ENCODE peak calls at places on chromosomes 16 and 17, in four cellular contexts. One of them, this sample, is unnamed.

GRCh38 chr16:56589141-56590039 is at the start of gene MT3:
- DNase-seq in activated CD4-positive, alpha-beta T cell treated with anti-CD3 and anti-CD28 coated beads, Interleukin-2, amount 50 U/mL, for 48 hours: peak
- DNase-seq in cardiac fibroblast: no peak
- DNase-seq in retina: peak
- DNase-seq in this sample: no peak

GRCh38 chr16:87295661-87296531 is 21.3 kb downstream of the C16orf95 start:
- DNase-seq in activated CD4-positive, alpha-beta T cell treated with anti-CD3 and anti-CD28 coated beads, Interleukin-2, amount 50 U/mL, for 48 hours: no peak
- DNase-seq in cardiac fibroblast: no peak
- DNase-seq in retina: no peak
- DNase-seq in this sample: no peak

GRCh38 chr16:85553436-85554113 is 59.5 kb upstream of the GSE1 start:
- DNase-seq in activated CD4-positive, alpha-beta T cell treated with anti-CD3 and anti-CD28 coated beads, Interleukin-2, amount 50 U/mL, for 48 hours: peak
- DNase-seq in cardiac fibroblast: peak
- DNase-seq in retina: peak
- DNase-seq in this sample: peak

GRCh38 chr17:3535253-3535995 is 22.2 kb downstream of the TRPV3 start:
- DNase-seq in activated CD4-positive, alpha-beta T cell treated with anti-CD3 and anti-CD28 coated beads, Interleukin-2, amount 50 U/mL, for 48 hours: peak
- DNase-seq in cardiac fibroblast: peak
- DNase-seq in retina: peak
- DNase-seq in this sample: no peak

GRCh38 chr17:17081304-17081940 is 39.2 kb downstream of the MPRIP start:
- DNase-seq in activated CD4-positive, alpha-beta T cell treated with anti-CD3 and anti-CD28 coated beads, Interleukin-2, amount 50 U/mL, for 48 hours: no peak
- DNase-seq in cardiac fibroblast: no peak
- DNase-seq in retina: no peak
- DNase-seq in this sample: no peak

GRCh38 chr17:40530988-40531971 is 29.9 kb upstream of the TNS4 start:
- DNase-seq in activated CD4-positive, alpha-beta T cell treated with anti-CD3 and anti-CD28 coated beads, Interleukin-2, amount 50 U/mL, for 48 hours: peak
- DNase-seq in cardiac fibroblast: no peak
- DNase-seq in retina: no peak
- DNase-seq in this sample: no peak

GRCh38 chr16:85395207-85395912 is 217.8 kb upstream of the GSE1 start:
- DNase-seq in activated CD4-positive, alpha-beta T cell treated with anti-CD3 and anti-CD28 coated beads, Interleukin-2, amount 50 U/mL, for 48 hours: no peak
- DNase-seq in cardiac fibroblast: peak
- DNase-seq in retina: no peak
- DNase-seq in this sample: no peak

GRCh38 chr17:6446516-6447100 is 2.4 kb downstream of the PIMREG start:
- DNase-seq in activated CD4-positive, alpha-beta T cell treated with anti-CD3 and anti-CD28 coated beads, Interleukin-2, amount 50 U/mL, for 48 hours: no peak
- DNase-seq in cardiac fibroblast: no peak
- DNase-seq in retina: no peak
- DNase-seq in this sample: no peak

GRCh38 chr17:42920106-42920900 is 19.7 kb downstream of the G6PC1 start:
- DNase-seq in activated CD4-positive, alpha-beta T cell treated with anti-CD3 and anti-CD28 coated beads, Interleukin-2, amount 50 U/mL, for 48 hours: no peak
- DNase-seq in cardiac fibroblast: no peak
- DNase-seq in retina: no peak
- DNase-seq in this sample: peak

GRCh38 chr17:3035256-3035967 is 28.0 kb downstream of the OR1D5 start:
- DNase-seq in activated CD4-positive, alpha-beta T cell treated with anti-CD3 and anti-CD28 coated beads, Interleukin-2, amount 50 U/mL, for 48 hours: no peak
- DNase-seq in cardiac fibroblast: no peak
- DNase-seq in retina: no peak
- DNase-seq in this sample: no peak

GRCh38 chr16:19804538-19805323 is 79.9 kb downstream of the GPRC5B start:
- DNase-seq in activated CD4-positive, alpha-beta T cell treated with anti-CD3 and anti-CD28 coated beads, Interleukin-2, amount 50 U/mL, for 48 hours: peak
- DNase-seq in cardiac fibroblast: peak
- DNase-seq in retina: no peak
- DNase-seq in this sample: no peak

GRCh38 chr17:79907217-79907715 is 68.0 kb upstream of the CBX4 start:
- DNase-seq in activated CD4-positive, alpha-beta T cell treated with anti-CD3 and anti-CD28 coated beads, Interleukin-2, amount 50 U/mL, for 48 hours: no peak
- DNase-seq in cardiac fibroblast: no peak
- DNase-seq in retina: no peak
- DNase-seq in this sample: no peak

GRCh38 chr17:17694229-17695081 is 13.2 kb downstream of the RAI1 start:
- DNase-seq in activated CD4-positive, alpha-beta T cell treated with anti-CD3 and anti-CD28 coated beads, Interleukin-2, amount 50 U/mL, for 48 hours: peak
- DNase-seq in cardiac fibroblast: peak
- DNase-seq in retina: peak
- DNase-seq in this sample: peak

This sample was measured in Caco-2.